ENCODE peak calls at places on chromosomes 5 and 9, in six cellular contexts. C is OCI-LY7, V is mesenchymal stem cell, H is heart left ventricle, O is GM23248, F is cardiac muscle cell. P is an unnamed sample. For H3K4me1, the result is how much of the 10 kb centered on the place peaks cover.

GRCh38 chr5:21573915-21574314 is 1279.2 kb downstream of the CDH12 start:
- DNase-seq in F (no peak), C (no peak), V (no peak), O (no peak), H (no peak), P (no peak)

GRCh38 chr9:137488330-137488653 is 29.2 kb upstream of the NSMF start:
- DNase-seq in O (no peak), H (no peak), V (no peak), F (no peak), C (no peak), P (no peak)

GRCh38 chr5:151234476-151235238 is 10.8 kb upstream of the CCDC69 start:
- DNase-seq in C (peak), F (no peak), V (peak), H (peak), O (peak), P (peak)

GRCh38 chr9:82805027-82805426 is 257.9 kb downstream of the RASEF start:
- DNase-seq in H (no peak), V (no peak), C (no peak), O (no peak), F (no peak), P (no peak)

GRCh38 chr5:9544502-9545300 is 1.2 kb downstream of the SEMA5A start:
- DNase-seq in C (no peak), V (peak), H (peak), F (peak), O (peak), P (peak)

GRCh38 chr9:27491164-27491563 is 32.9 kb upstream of the IFNK start:
- DNase-seq in C (peak), F (no peak), O (peak), H (no peak), V (no peak), P (no peak)

GRCh38 chr5:154934881-154935280 is 3.1 kb downstream of the GEMIN5 start:
- DNase-seq in C (no peak), V (no peak), F (no peak), O (no peak), H (no peak), P (no peak)

GRCh38 chr5:126603402-126603991 is 2.8 kb downstream of the PHAX start:
- DNase-seq in F (no peak), O (no peak), V (no peak), C (peak), H (no peak), P (no peak)

GRCh38 chr9:127437497-127438264 is 13.5 kb downstream of the ZNF79 start:
- DNase-seq in O (no peak), V (no peak), F (no peak), H (no peak), C (no peak), P (no peak)

GRCh38 chr9:133957328-133957727 is 34.8 kb downstream of the VAV2 start:
- DNase-seq in O (no peak), F (no peak), V (no peak), C (peak), H (no peak), P (peak)

GRCh38 chr9:133958756-133959155 is 33.4 kb downstream of the VAV2 start:
- DNase-seq in V (no peak), F (no peak), O (no peak), H (no peak), C (peak), P (peak)

GRCh38 chr9:133959966-133960567 is 32.1 kb downstream of the VAV2 start:
- DNase-seq in V (no peak), O (no peak), H (no peak), F (no peak), C (no peak), P (peak)

GRCh38 chr9:133960568-133961129 is 31.5 kb downstream of the VAV2 start:
- DNase-seq in C (no peak), H (no peak), F (no peak), V (no peak), O (peak), P (peak)

GRCh38 chr9:133959171-133959570 is 33.0 kb downstream of the VAV2 start:
- DNase-seq in V (no peak), O (no peak), H (no peak), F (no peak), C (peak), P (peak)
- H3K4me1 ChIP-seq in V (half or more), O (under half), H (half or more), F (under half), C (half or more), P (under half)

GRCh38 chr9:130214921-130215320 is 42.7 kb downstream of the NCS1 start:
- DNase-seq in V (no peak), F (no peak), H (no peak), O (no peak), C (no peak), P (no peak)

GRCh38 chr9:130212543-130213297 is 40.5 kb downstream of the NCS1 start:
- DNase-seq in F (no peak), O (no peak), V (no peak), H (no peak), C (no peak), P (peak)

GRCh38 chr9:130215341-130216119 is 43.3 kb downstream of the NCS1 start:
- DNase-seq in O (peak), C (no peak), F (no peak), V (peak), H (no peak), P (peak)

GRCh38 chr9:130211548-130212226 is 39.5 kb downstream of the NCS1 start:
- DNase-seq in O (no peak), V (no peak), C (no peak), F (no peak), H (no peak), P (no peak)

DNA sequence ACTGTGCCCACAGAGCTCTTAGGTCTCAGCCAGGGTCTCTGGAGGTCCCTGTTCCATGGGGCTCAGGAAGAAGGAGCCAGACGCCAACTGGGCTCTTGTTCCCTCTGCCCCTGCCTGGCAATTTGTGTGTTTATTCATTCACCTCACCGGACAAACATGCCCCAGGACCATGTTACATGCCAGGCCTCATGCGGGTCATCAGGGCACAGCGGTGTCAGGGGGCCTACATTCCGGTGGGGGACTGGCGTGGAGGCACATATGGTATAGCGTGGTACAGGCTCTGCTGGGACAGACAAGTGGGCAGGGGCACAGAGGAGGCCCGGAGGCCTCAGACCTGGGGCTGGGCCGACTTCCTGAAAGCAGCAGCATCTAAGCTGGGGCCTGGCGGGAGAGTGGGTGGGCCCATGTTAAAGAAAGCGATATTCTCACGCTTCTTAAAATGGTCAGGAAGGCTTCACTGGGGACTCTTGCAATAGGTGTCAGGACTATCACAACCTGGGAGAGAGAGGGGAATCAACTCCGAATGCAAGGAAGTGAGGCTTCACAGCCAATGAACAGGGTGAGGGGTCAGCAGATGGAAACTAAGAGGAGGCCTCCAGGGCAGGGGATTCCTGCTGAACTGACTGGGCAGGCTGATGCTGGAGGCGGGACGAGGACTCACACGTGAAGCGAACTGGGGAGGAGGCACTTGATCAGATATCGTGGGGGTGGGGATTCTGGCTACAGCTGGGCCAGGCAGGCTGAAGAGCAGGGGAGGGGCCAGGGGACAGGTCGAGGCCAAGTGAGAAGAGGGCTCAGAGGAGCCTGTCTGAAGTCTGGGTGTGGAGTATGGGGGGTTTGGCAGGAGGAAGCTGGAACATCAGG is 41.9 kb downstream of the NCS1 start:
- DNase-seq in O (no peak), H (no peak), F (peak), V (peak), C (no peak), P (peak)
- H3K4me1 ChIP-seq in O (under half), H (under half), F (under half), V (under half), C (under half), P (under half)

DNA sequence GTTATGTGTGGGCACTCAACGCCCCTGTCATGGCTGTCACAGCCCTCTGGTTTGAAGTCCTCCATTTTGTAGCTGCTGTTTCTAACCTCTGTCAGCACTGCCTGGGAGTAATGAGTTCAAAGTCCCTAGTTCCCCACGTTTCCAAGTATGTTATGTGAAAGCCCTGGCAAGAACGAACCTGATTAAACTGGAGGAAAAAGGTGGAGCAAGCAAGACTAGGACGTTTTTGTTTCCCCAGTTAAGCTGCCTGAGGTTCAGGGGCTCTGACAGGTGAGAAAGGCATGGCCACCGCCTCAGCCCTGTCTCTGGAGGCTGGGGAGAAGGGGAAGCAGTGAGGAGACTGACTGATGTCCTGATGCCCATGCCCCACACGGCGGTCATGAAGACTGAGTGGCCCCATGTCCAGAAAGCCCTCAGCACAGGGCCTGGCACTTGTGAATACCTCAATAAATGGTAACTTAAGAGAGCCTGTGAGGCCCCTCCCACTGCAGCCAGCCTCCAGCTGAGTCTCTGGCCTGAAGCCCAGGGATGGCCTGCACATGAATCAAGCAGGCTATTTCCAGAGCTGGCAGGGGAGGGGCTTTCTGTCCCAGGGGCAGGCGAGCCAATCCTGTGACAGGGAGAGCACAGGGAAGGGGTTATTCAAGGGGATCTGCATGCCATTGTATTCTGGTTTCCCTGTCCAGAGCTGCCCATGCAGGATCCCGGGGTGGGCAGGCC is 61.8 kb downstream of the PFDN1 start:
- DNase-seq in C (no peak), V (peak), F (peak), H (peak), O (peak), P (peak)
- H3K4me1 ChIP-seq in C (under half), V (under half), F (under half), H (half or more), O (under half), P (under half)

DNA sequence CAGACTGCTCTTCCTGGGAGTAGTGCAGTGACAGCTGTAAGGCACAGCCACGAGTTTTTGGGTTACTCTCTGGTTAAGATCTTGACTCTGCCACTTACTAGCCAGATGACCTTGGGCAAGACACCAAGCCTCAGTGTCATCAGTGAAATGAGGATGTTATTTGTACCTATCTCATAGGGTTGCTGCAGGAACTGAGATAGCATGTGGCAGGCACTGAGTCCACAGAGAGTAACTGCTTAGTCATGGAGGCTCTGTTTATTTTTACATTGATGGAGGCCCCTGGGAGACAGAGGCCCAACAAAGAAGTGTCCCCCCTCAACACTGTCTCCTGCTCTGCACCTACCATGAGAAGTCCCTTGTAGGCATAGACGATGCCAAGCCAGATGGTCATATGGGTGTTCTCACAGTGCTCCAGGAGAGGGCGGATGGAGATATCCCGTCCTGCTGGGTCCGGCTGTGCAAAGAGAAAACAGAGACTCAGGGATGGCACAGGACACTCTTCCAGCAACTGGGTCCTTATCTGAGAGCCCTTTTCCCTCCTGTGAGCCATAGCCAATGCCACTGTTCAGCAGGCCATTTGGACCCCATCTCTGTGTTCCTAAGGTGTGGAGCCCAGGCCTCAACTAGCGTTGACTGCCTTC is 55.4 kb upstream of the TBC1D2 start:
- DNase-seq in F (no peak), V (no peak), C (no peak), H (no peak), O (peak), P (no peak)
- H3K4me1 ChIP-seq in F (under half), V (under half), C (under half), H (under half), O (under half), P (under half)

P was measured in right cardiac atrium.